ENCODE peak calls at places on chromosomes 7 and 10, in four cellular contexts. One of them, this sample, is unnamed.

GRCh38 chr7:31432166-31432565 is 81.7 kb upstream of the ITPRID1 start:
- DNase-seq in stomach: no peak
- DNase-seq in SJSA1: no peak
- DNase-seq in CD4-positive, CD25-positive, alpha-beta regulatory T cell: no peak
- DNase-seq in this sample: no peak

GRCh38 chr10:79292789-79293746 is 54.2 kb upstream of the PPIF start:
- DNase-seq in stomach: peak
- DNase-seq in SJSA1: no peak
- DNase-seq in CD4-positive, CD25-positive, alpha-beta regulatory T cell: no peak
- DNase-seq in this sample: no peak

GRCh38 chr7:100583132-100584045 is 2.5 kb downstream of the LRCH4 start:
- DNase-seq in stomach: peak
- DNase-seq in SJSA1: no peak
- DNase-seq in CD4-positive, CD25-positive, alpha-beta regulatory T cell: peak
- DNase-seq in this sample: no peak

GRCh38 chr7:116863168-116863670 is 832 bp downstream of the CAPZA2 start:
- DNase-seq in stomach: no peak
- DNase-seq in SJSA1: peak
- DNase-seq in CD4-positive, CD25-positive, alpha-beta regulatory T cell: no peak
- DNase-seq in this sample: no peak

GRCh38 chr7:86939197-86939814 is 120.1 kb downstream of the ELAPOR2 start:
- DNase-seq in stomach: no peak
- DNase-seq in SJSA1: peak
- DNase-seq in CD4-positive, CD25-positive, alpha-beta regulatory T cell: peak
- DNase-seq in this sample: peak

GRCh38 chr10:14386202-14386593 is 55.5 kb upstream of the FRMD4A start:
- DNase-seq in stomach: no peak
- DNase-seq in SJSA1: peak
- DNase-seq in CD4-positive, CD25-positive, alpha-beta regulatory T cell: no peak
- DNase-seq in this sample: no peak

GRCh38 chr7:27846388-27846787 is 106.4 kb downstream of the TAX1BP1 start:
- DNase-seq in stomach: no peak
- DNase-seq in SJSA1: no peak
- DNase-seq in CD4-positive, CD25-positive, alpha-beta regulatory T cell: no peak
- DNase-seq in this sample: no peak

GRCh38 chr7:90723866-90724265 is 127.7 kb downstream of the CDK14 start:
- DNase-seq in stomach: no peak
- DNase-seq in SJSA1: no peak
- DNase-seq in CD4-positive, CD25-positive, alpha-beta regulatory T cell: no peak
- DNase-seq in this sample: no peak

GRCh38 chr10:49109669-49110335 is 5.5 kb downstream of the VSTM4 start:
- DNase-seq in stomach: peak
- DNase-seq in SJSA1: no peak
- DNase-seq in CD4-positive, CD25-positive, alpha-beta regulatory T cell: no peak
- DNase-seq in this sample: peak

GRCh38 chr7:5417106-5418071 is 6.2 kb downstream of the TNRC18 start:
- DNase-seq in stomach: peak
- DNase-seq in SJSA1: peak
- DNase-seq in CD4-positive, CD25-positive, alpha-beta regulatory T cell: no peak
- DNase-seq in this sample: no peak

GRCh38 chr7:96388166-96388565 is 66.3 kb upstream of the SLC25A13 start:
- DNase-seq in stomach: no peak
- DNase-seq in SJSA1: no peak
- DNase-seq in CD4-positive, CD25-positive, alpha-beta regulatory T cell: no peak
- DNase-seq in this sample: peak

GRCh38 chr7:128879939-128880746 is 17.5 kb downstream of the ATP6V1F start:
- DNase-seq in stomach: peak
- DNase-seq in SJSA1: no peak
- DNase-seq in CD4-positive, CD25-positive, alpha-beta regulatory T cell: no peak
- DNase-seq in this sample: no peak

GRCh38 chr7:128152721-128153120 is 88.4 kb upstream of the LEP start:
- DNase-seq in stomach: no peak
- DNase-seq in SJSA1: no peak
- DNase-seq in CD4-positive, CD25-positive, alpha-beta regulatory T cell: no peak
- DNase-seq in this sample: no peak

GRCh38 chr7:27167916-27168264 is 2.6 kb upstream of the HOXA9 start:
- DNase-seq in stomach: no peak
- DNase-seq in SJSA1: peak
- DNase-seq in CD4-positive, CD25-positive, alpha-beta regulatory T cell: no peak
- DNase-seq in this sample: no peak

DNA sequence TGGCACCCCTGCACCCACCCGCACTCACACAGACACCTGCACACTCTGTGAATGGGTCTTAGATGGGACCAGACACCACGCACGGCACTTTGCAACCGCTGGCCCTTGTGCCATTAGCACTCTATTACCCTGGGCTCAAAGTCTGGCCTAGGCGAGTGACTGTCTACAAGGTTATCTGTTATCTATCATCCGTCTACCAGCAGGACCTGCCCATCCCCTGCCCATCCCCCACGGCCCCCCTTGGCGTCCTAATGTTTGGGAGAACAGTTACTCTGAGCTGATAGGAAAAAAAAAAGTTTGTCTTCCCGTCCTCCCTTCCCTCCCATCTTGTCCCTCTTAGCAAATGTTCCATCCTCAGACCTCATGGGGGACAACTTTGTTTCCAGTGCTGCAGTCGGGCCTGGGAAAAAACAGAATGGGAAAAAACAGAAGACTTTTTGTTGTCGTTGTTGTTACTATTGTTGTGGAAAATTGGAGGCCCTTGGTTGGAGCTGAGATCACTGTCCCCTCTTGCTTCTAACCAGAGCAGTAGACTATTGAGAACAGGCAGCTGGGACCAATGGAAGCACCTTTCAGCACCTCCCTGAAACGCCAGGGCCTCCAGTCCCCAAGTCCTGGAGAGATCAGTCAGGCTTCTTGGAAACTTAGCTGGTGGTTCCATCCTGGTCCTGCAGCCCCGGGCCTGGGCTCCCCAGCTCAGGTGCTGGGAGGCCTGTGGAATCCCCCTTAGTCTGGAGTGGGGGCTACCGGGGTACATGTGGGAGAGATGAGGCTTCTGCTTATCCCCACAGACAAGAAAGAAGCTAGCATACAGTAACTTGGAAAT is 12.2 kb downstream of the UNCX start:
- DNase-seq in stomach: no peak
- DNase-seq in SJSA1: no peak
- DNase-seq in CD4-positive, CD25-positive, alpha-beta regulatory T cell: no peak
- DNase-seq in this sample: no peak
- H3K4me3 ChIP-seq in stomach: no peak
- H3K4me3 ChIP-seq in SJSA1: no peak
- H3K4me3 ChIP-seq in CD4-positive, CD25-positive, alpha-beta regulatory T cell: no peak
- H3K4me3 ChIP-seq in this sample: no peak

DNA sequence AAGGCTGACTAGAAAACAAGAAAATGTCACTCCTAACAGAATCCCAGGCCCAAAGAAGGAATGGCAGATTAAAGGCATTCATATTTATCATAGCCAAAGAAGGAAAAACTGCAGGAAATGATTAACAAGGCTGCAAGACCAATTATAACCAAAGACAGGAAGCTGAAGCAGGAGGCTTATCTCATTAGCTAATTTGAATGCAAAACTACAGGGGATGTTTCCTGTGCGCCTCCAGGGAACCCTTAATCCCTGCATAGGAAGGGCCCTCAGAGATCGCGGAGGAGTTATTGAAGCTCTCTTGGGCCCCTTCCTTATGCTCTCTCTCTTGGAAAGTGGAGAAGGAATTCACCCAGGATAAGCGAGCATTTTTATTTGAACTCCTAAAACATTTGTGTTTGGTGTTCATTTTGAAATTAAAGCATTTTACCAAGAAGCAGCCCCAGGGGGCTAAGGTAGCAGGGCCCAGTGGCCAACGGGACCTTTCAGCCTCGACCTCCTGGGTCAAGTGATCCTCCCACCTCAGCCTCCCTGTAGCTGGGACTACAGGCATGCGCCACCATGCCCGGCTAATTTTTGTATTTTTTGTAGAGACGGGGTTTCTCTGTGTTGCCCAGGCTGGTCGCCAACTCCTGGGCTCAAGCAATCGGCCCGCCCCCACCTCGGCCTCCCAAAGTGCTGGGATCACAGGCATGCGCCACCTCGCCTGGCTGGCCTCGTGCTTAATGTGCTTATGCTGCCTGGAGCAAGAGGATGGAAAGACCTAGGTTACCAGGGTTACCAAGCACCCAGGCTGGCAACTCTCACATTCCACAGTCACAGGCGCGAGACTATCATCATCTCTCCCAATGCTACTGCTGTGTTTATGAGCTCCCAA is 24.1 kb upstream of the PROSER2 start:
- DNase-seq in stomach: no peak
- DNase-seq in SJSA1: no peak
- DNase-seq in CD4-positive, CD25-positive, alpha-beta regulatory T cell: no peak
- DNase-seq in this sample: no peak
- H3K4me3 ChIP-seq in stomach: no peak
- H3K4me3 ChIP-seq in SJSA1: no peak
- H3K4me3 ChIP-seq in CD4-positive, CD25-positive, alpha-beta regulatory T cell: no peak
- H3K4me3 ChIP-seq in this sample: no peak

DNA sequence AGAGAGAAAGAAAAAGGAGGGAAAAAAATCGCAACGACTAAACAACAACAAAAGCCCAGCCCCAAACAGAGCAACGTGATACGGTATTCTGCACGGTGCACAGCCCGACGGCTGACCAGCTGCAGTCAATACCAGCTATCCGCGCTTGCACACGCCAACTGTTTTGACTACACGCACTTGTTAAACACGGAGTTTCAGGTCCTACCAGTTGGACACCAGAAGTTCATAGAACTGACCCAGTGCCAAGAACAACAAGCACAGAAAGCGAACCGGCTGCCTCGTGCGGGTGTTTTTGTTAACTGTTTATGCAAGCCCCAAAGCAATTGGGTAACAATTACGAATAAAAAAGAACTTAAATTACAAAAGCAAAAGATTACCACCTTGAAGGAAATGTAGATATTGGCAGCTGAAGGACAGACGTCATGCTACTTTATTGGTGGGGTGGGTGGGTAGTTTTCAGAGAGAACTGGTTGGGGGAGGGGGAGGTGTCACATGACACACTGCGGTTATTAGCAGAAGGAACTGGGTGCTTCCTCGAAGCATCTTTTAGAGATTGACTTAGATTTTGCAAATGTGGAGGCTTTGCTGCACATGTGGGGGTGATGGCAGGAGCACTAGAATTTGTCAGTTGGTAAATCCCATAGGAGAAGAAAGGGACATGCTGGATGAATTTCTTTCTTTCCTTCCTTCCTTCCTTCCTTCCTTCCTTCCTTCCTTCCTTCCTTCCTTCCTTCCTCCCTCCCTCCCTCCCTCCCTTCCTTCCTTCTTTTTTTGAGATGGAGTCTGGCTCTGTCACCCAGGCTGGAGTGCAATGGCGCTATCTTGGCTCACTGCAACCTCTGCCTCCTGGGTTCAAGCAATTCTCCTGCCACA is 110.6 kb upstream of the EFCAB10 start:
- DNase-seq in stomach: peak
- DNase-seq in SJSA1: peak
- DNase-seq in CD4-positive, CD25-positive, alpha-beta regulatory T cell: peak
- DNase-seq in this sample: peak
- H3K4me3 ChIP-seq in stomach: peak
- H3K4me3 ChIP-seq in SJSA1: peak
- H3K4me3 ChIP-seq in CD4-positive, CD25-positive, alpha-beta regulatory T cell: peak
- H3K4me3 ChIP-seq in this sample: peak

GRCh38 chr7:24653316-24654085 is 80.2 kb downstream of the PALS2 start:
- DNase-seq in stomach: no peak
- DNase-seq in SJSA1: no peak
- DNase-seq in CD4-positive, CD25-positive, alpha-beta regulatory T cell: no peak
- DNase-seq in this sample: no peak
- H3K4me3 ChIP-seq in stomach: no peak
- H3K4me3 ChIP-seq in SJSA1: peak
- H3K4me3 ChIP-seq in CD4-positive, CD25-positive, alpha-beta regulatory T cell: peak
- H3K4me3 ChIP-seq in this sample: no peak

DNA sequence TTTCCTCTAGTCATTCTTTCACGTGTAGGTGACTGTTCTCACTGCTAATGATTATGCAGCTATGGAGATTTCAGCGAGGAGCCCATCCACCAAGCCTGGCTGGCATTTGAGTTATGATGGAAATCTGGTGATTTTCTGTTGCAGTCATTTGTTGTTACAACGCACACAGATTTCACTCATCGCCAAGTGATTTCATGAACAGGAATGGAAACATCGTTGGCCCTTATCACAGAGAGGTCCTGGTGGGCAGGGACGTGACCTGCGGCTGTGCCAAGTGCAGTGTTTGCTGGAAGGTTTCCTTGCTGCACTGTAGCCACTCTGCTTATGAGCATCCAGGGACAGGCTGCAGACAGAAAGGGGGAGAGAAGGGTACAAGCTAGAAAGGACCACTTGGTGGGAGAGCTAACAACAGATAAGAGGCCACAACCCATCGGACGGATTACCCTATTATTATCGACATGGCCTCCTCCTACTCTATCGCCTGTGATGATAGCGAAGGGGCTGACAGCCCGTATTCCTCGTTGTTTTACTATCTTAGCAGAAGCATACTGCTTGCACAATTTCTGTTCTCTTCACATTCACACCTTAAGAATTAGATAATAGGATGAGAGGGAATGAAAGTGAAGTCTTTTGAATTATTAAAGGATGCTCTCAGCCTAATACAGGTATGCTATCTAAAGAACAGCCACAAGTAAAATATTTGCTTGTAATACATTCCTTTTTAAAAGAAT is 99.0 kb upstream of the PITRM1 start:
- DNase-seq in stomach: no peak
- DNase-seq in SJSA1: no peak
- DNase-seq in CD4-positive, CD25-positive, alpha-beta regulatory T cell: no peak
- DNase-seq in this sample: no peak
- H3K4me3 ChIP-seq in stomach: no peak
- H3K4me3 ChIP-seq in SJSA1: no peak
- H3K4me3 ChIP-seq in CD4-positive, CD25-positive, alpha-beta regulatory T cell: no peak
- H3K4me3 ChIP-seq in this sample: no peak

GRCh38 chr10:75261813-75262725 is 26.3 kb upstream of the COMTD1 start:
- DNase-seq in stomach: no peak
- DNase-seq in SJSA1: no peak
- DNase-seq in CD4-positive, CD25-positive, alpha-beta regulatory T cell: no peak
- DNase-seq in this sample: peak

GRCh38 chr10:75265856-75266255 is 30.1 kb upstream of the COMTD1 start:
- DNase-seq in stomach: no peak
- DNase-seq in SJSA1: no peak
- DNase-seq in CD4-positive, CD25-positive, alpha-beta regulatory T cell: no peak
- DNase-seq in this sample: no peak

GRCh38 chr10:75266945-75267344 is 31.2 kb upstream of the COMTD1 start:
- DNase-seq in stomach: no peak
- DNase-seq in SJSA1: no peak
- DNase-seq in CD4-positive, CD25-positive, alpha-beta regulatory T cell: no peak
- DNase-seq in this sample: no peak

GRCh38 chr10:75263806-75264205 is 28.0 kb upstream of the COMTD1 start:
- DNase-seq in stomach: peak
- DNase-seq in SJSA1: no peak
- DNase-seq in CD4-positive, CD25-positive, alpha-beta regulatory T cell: no peak
- DNase-seq in this sample: no peak

DNA sequence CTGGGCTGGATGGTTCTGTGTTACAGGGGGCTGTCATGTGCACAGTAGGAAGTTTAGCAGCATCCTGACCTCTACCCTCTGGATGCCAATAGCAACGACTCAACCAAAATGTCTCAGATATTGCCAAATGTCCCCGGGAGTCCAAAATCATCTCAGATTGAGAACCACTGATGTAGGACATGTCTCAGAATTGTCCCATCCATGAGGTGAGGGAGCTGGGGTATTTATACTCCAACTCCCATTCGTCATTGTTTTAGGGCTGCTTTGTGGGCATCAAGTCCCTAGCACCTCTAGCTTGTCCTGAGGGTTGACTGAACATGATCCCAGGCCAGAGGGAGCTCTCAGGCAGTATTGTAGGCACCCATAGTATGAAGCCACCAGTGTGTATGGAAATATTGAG is 25.2 kb upstream of the COMTD1 start:
- DNase-seq in stomach: no peak
- DNase-seq in SJSA1: no peak
- DNase-seq in CD4-positive, CD25-positive, alpha-beta regulatory T cell: no peak
- DNase-seq in this sample: no peak
- H3K4me3 ChIP-seq in stomach: no peak
- H3K4me3 ChIP-seq in SJSA1: no peak
- H3K4me3 ChIP-seq in CD4-positive, CD25-positive, alpha-beta regulatory T cell: no peak
- H3K4me3 ChIP-seq in this sample: no peak

GRCh38 chr7:16479587-16479986 is 14.0 kb upstream of the SOSTDC1 start:
- DNase-seq in stomach: no peak
- DNase-seq in SJSA1: no peak
- DNase-seq in CD4-positive, CD25-positive, alpha-beta regulatory T cell: no peak
- DNase-seq in this sample: no peak
- H3K4me3 ChIP-seq in stomach: no peak
- H3K4me3 ChIP-seq in SJSA1: no peak
- H3K4me3 ChIP-seq in CD4-positive, CD25-positive, alpha-beta regulatory T cell: no peak
- H3K4me3 ChIP-seq in this sample: no peak

This sample was measured in HFF-Myc.